ENCODE peak calls at places on chromosomes 2 and 18, in seven cellular contexts. Z is midbrain; R is EL; G is central memory CD4-positive, alpha-beta T cell; T is brain microvascular endothelial cell; O is choroid plexus epithelial cell; N is EH. V is an unnamed sample.

GRCh38 chr2:108533832-108534576 is at the start of gene LIMS1:
- DNase-seq in Z (peak; percentile 87), R (peak; percentile 91), G (peak; percentile 76), T (peak; percentile 82), O (peak; percentile 91), N (peak; percentile 92), V (peak; percentile 44)

GRCh38 chr2:121297217-121297830 is 12.3 kb upstream of the TFCP2L1 start:
- DNase-seq in Z (no peak), R (peak; percentile 35), G (no peak), T (peak; percentile 60), O (peak; percentile 69), N (peak; percentile 35), V (no peak)

GRCh38 chr2:39620067-39620466 is 45.6 kb upstream of the TMEM178A start:
- DNase-seq in Z (peak; percentile 6), R (peak; percentile 89), G (no peak), T (peak; percentile 88), O (peak; percentile 95), N (peak; percentile 91), V (peak; percentile 82)

GRCh38 chr2:175140332-175140731 is 27.7 kb downstream of the ATF2 start:
- DNase-seq in Z (no peak), R (no peak), G (no peak), T (no peak), O (no peak), N (no peak), V (no peak)

GRCh38 chr2:131413148-131413747 is 49.3 kb upstream of the RAB6D start:
- DNase-seq in Z (peak; percentile 58), R (peak; percentile 51), G (peak; percentile 31), T (peak; percentile 47), O (peak; percentile 82), N (peak; percentile 62), V (peak; percentile 21)

GRCh38 chr2:175999283-175999819 is 2.7 kb downstream of the LNPK start:
- DNase-seq in Z (no peak), R (no peak), G (no peak), T (no peak), O (peak; percentile 9), N (no peak), V (no peak)

GRCh38 chr2:187055463-187055862 is 206.5 kb upstream of the ZSWIM2 start:
- DNase-seq in Z (no peak), R (no peak), G (no peak), T (no peak), O (peak; percentile 62), N (no peak), V (no peak)

GRCh38 chr18:28905509-28905908 is 728.6 kb upstream of the CDH2 start:
- DNase-seq in Z (no peak), R (peak; percentile 69), G (no peak), T (peak; percentile 29), O (peak; percentile 71), N (peak; percentile 64), V (no peak)

GRCh38 chr2:188598551-188598950 is 306.9 kb downstream of the GULP1 start:
- DNase-seq in Z (no peak), R (no peak), G (no peak), T (no peak), O (peak; percentile 82), N (no peak), V (no peak)

GRCh38 chr2:224927671-224928173 is 114.5 kb downstream of the DOCK10 start:
- DNase-seq in Z (no peak), R (no peak), G (peak; percentile 86), T (peak; percentile 94), O (peak; percentile 72), N (peak; percentile 68), V (no peak)

GRCh38 chr2:126784045-126784444 is 114.6 kb upstream of the TEX51 start:
- DNase-seq in Z (no peak), R (no peak), G (no peak), T (no peak), O (no peak), N (no peak), V (no peak)

GRCh38 chr2:3441465-3441864 is 62.0 kb downstream of the TRAPPC12 start:
- DNase-seq in Z (no peak), R (no peak), G (no peak), T (no peak), O (no peak), N (no peak), V (no peak)

GRCh38 chr2:217294211-217294610 is 434.3 kb upstream of the TNP1 start:
- DNase-seq in Z (no peak), R (no peak), G (no peak), T (no peak), O (no peak), N (no peak), V (no peak)

GRCh38 chr18:77055429-77056310 is 76.9 kb downstream of the MBP start:
- DNase-seq in Z (no peak), R (no peak), G (no peak), T (no peak), O (peak; percentile 40), N (no peak), V (no peak)